ENCODE peak calls at places on chromosomes 3 and 15, in seven cellular contexts. S is GM04503; U is coronary artery; Q is NCI-H774; K is tibial nerve; Z is CD8-positive, alpha-beta T cell; P is cardiac muscle cell. O is an unnamed sample.

GRCh38 chr3:150721285-150722130 is 17.8 kb upstream of the ERICH6 start:
- DNase-seq in P (peak; percentile 77), Q (peak; percentile 84), Z (no peak), K (no peak), U (no peak), S (no peak), O (no peak)

GRCh38 chr3:39705351-39705900 is 104.0 kb upstream of the MYRIP start:
- DNase-seq in P (peak; percentile 54), U (no peak), Q (no peak), Z (no peak), S (no peak), K (no peak), O (no peak)

GRCh38 chr3:105444725-105445124 is 78.0 kb downstream of the ALCAM start:
- DNase-seq in K (no peak), U (no peak), P (no peak), Z (no peak), Q (no peak), S (no peak), O (no peak)

GRCh38 chr3:132210476-132211346 is 106.5 kb upstream of the ACP3 start:
- DNase-seq in P (no peak), Z (no peak), Q (peak; percentile 27), U (no peak), K (no peak), S (no peak), O (no peak)

GRCh38 chr15:35540885-35541284 is 5.1 kb downstream of the DPH6 start:
- DNase-seq in P (peak; percentile 45), Z (no peak), Q (no peak), U (no peak), K (no peak), S (no peak), O (no peak)

GRCh38 chr3:12148183-12148940 is 10.3 kb downstream of the TIMP4 start:
- DNase-seq in Q (no peak), P (peak; percentile 79), K (no peak), S (no peak), Z (no peak), U (no peak), O (no peak)

GRCh38 chr15:58987036-58987435 is 427 bp upstream of the RNF111 start:
- DNase-seq in U (no peak), Z (no peak), S (no peak), Q (no peak), K (no peak), P (no peak), O (no peak)

GRCh38 chr15:41891226-41891625 is 2.6 kb downstream of the SPTBN5 start:
- DNase-seq in S (no peak), P (no peak), Z (no peak), U (no peak), K (no peak), Q (peak; percentile 19), O (no peak)

GRCh38 chr3:115071611-115072010 is 75.5 kb downstream of the ZBTB20 start:
- DNase-seq in U (no peak), P (no peak), Q (no peak), S (peak; percentile 80), Z (no peak), K (no peak), O (no peak)

GRCh38 chr3:147838650-147839049 is 429.5 kb downstream of the ZIC1 start:
- DNase-seq in S (no peak), Q (no peak), U (no peak), Z (no peak), K (no peak), P (peak; percentile 44), O (no peak)

GRCh38 chr3:184368804-184369183 is 7.3 kb downstream of the POLR2H start:
- DNase-seq in P (peak; percentile 69), K (no peak), Q (no peak), Z (no peak), S (peak; percentile 65), U (no peak), O (no peak)

GRCh38 chr3:128936341-128936740 is 56.9 kb downstream of the ACAD9 start:
- DNase-seq in P (no peak), U (no peak), K (no peak), S (no peak), Z (peak; percentile 15), Q (no peak), O (no peak)

O was measured in activated CD4-positive, alpha-beta T cell treated with anti-CD3 and anti-CD28 coated beads for 1 hour.